ENCODE peak calls at places on chromosomes 5 and 9, in six cellular contexts. A is NCI-H1105, T is AG20443, X is ovary, I is Kasumi-1, Y is coronary artery. B is an unnamed sample.

GRCh38 chr5:168174376-168174775 is 117.1 kb upstream of the WWC1 start:
- DNase-seq in A (peak), T (no peak), X (no peak), I (no peak), Y (no peak), B (no peak)

GRCh38 chr5:472076-472655 is 29.2 kb downstream of the EXOC3 start:
- DNase-seq in A (peak), T (no peak), X (peak), I (no peak), Y (no peak), B (peak)

GRCh38 chr5:3197237-3197636 is 398.4 kb upstream of the IRX1 start:
- DNase-seq in A (no peak), T (no peak), X (no peak), I (no peak), Y (no peak), B (no peak)

GRCh38 chr5:41770799-41771198 is 99.4 kb downstream of the OXCT1 start:
- DNase-seq in A (no peak), T (no peak), X (no peak), I (no peak), Y (no peak), B (no peak)

GRCh38 chr9:125238127-125238914 is 2.8 kb downstream of the HSPA5 start:
- DNase-seq in A (no peak), T (no peak), X (no peak), I (no peak), Y (no peak), B (no peak)

GRCh38 chr9:129850821-129851540 is 15.7 kb downstream of the USP20 start:
- DNase-seq in A (no peak), T (no peak), X (no peak), I (no peak), Y (no peak), B (no peak)

GRCh38 chr9:69204869-69205268 is 30.8 kb downstream of the TJP2 start:
- DNase-seq in A (no peak), T (peak), X (no peak), I (no peak), Y (no peak), B (no peak)

GRCh38 chr5:170353011-170353890 is 35.9 kb downstream of the KCNMB1 start:
- DNase-seq in A (no peak), T (no peak), X (no peak), I (peak), Y (peak), B (no peak)

GRCh38 chr9:115494393-115494792 is 376.4 kb upstream of the TNC start:
- DNase-seq in A (no peak), T (no peak), X (no peak), I (no peak), Y (peak), B (no peak)

GRCh38 chr5:180810210-180811011 is 7.8 kb upstream of the MGAT1 start:
- DNase-seq in A (peak), T (peak), X (peak), I (peak), Y (peak), B (peak)

GRCh38 chr5:16626696-16627264 is 10.0 kb upstream of the RETREG1 start:
- DNase-seq in A (no peak), T (peak), X (no peak), I (peak), Y (no peak), B (no peak)

GRCh38 chr9:110095776-110096175 is 112.2 kb downstream of the C9orf152 start:
- DNase-seq in A (no peak), T (peak), X (no peak), I (no peak), Y (no peak), B (no peak)